ENCODE peak calls at places on chromosomes 3 and 15, in six cellular contexts. Z is sigmoid colon, B is fibroblast of mammary gland, O is fibroblast of the aortic adventitia, A is tibial nerve, L is cardiac fibroblast. E is an unnamed sample.

GRCh38 chr3:126135398-126136076 is 44.8 kb downstream of the ALDH1L1 start:
- DNase-seq in Z (peak), L (no peak), B (no peak), O (no peak), A (no peak), E (no peak)

GRCh38 chr3:45165497-45166282 is 19.5 kb upstream of the CDCP1 start:
- DNase-seq in B (no peak), L (no peak), A (no peak), O (no peak), Z (no peak), E (no peak)

GRCh38 chr3:98809561-98809960 is 46.4 kb downstream of the ST3GAL6 start:
- DNase-seq in A (no peak), L (peak), Z (no peak), B (no peak), O (no peak), E (peak)

GRCh38 chr3:15953841-15954240 is 156.1 kb upstream of the ANKRD28 start:
- DNase-seq in L (no peak), Z (no peak), O (no peak), A (no peak), B (no peak), E (no peak)

GRCh38 chr3:127970966-127971592 is 56.0 kb downstream of the KBTBD12 start:
- DNase-seq in O (peak), A (no peak), Z (no peak), B (peak), L (peak), E (peak)

GRCh38 chr3:66228707-66229106 is 7.9 kb downstream of the SLC25A26 start:
- DNase-seq in L (no peak), A (no peak), B (peak), Z (no peak), O (peak), E (no peak)

GRCh38 chr3:15470261-15470660 is 42.9 kb downstream of the EAF1 start:
- DNase-seq in L (no peak), A (no peak), O (no peak), B (no peak), Z (no peak), E (no peak)

GRCh38 chr3:37287776-37288175 is 113.4 kb upstream of the LRRFIP2 start:
- DNase-seq in L (peak), A (no peak), O (peak), Z (no peak), B (peak), E (no peak)

GRCh38 chr15:29433507-29433906 is 163.9 kb upstream of the NSMCE3 start:
- DNase-seq in A (no peak), Z (no peak), O (no peak), B (no peak), L (no peak), E (no peak)

GRCh38 chr15:73924258-73924921 is 1.9 kb upstream of the LOXL1 start:
- DNase-seq in Z (no peak), O (peak), B (peak), L (peak), A (no peak), E (peak)

GRCh38 chr3:112482675-112483074 is 16.6 kb downstream of the BTLA start:
- DNase-seq in A (no peak), Z (no peak), O (no peak), L (no peak), B (no peak), E (no peak)

GRCh38 chr15:71332605-71333004 is 217.3 kb downstream of the THSD4 start:
- DNase-seq in A (no peak), O (peak), L (no peak), Z (no peak), B (no peak), E (peak)

DNA sequence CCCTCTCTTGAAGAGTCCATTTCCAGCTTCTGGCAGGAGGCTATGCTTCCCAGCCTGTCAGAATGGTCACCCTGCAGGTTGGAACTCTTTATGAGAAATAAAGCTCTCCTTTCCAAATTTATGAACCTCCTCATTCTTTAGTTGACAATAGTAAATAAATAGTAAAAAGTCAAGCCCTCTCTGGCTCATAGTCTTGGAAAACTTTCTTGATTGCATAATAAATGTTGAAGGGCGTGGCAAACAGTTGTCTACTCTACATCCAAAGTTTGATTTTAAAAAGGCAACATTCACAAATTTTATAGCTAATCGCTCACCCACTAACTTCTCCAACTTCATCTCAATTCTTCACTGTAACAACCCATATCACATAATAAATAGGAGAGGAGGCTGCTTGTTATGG is 58.8 kb downstream of the MCF2L2 start:
- DNase-seq in L (peak), Z (no peak), B (peak), O (no peak), A (no peak), E (peak)
- H3K4me3 ChIP-seq in L (no peak), Z (no peak), B (no peak), O (no peak), A (no peak), E (no peak)

DNA sequence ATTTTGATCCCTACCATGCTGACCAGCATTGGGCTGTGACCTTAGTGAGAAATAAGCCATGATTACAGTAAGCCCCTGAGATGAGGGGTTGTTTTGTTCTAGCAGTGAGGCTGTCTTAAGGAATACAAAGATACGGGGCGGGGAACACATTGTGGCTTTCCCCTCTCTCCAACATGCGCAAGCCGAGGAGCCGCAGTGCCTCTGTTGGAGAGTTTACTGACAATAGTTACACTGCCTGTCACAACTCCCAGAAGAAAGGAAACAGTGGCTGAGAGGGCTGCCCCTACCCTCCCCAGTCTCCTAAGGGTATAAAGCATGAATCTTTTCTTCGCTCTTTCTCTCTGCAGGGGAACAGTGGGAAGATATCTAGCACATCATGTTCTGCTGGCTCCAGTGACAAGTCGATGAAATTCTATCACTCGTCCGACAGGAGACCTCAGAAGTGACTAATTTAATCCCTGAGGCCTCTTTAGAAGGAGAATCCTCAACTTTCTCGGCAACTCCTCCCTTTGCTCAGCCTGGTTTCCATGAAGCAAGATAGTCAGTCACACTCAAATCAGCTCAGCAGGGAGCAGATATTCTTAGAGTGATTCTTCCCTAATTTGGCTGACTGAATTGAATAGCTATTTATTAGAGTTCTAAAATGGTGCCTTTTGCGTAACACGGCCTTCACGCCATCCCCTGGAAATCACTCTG is 409.0 kb upstream of the PROK2 start:
- DNase-seq in Z (no peak), B (peak), A (no peak), L (no peak), O (no peak), E (peak)
- TF ChIP-seq CTCF in Z (no peak), B (no peak), A (no peak), L (no peak), O (no peak), E (no peak)

GRCh38 chr3:58989173-58989572 is 60.7 kb downstream of the CFAP20DC start:
- DNase-seq in O (peak), L (peak), Z (no peak), A (no peak), B (peak), E (peak)
- H3K4me3 ChIP-seq in O (no peak), L (no peak), Z (no peak), A (no peak), B (no peak), E (no peak)

DNA sequence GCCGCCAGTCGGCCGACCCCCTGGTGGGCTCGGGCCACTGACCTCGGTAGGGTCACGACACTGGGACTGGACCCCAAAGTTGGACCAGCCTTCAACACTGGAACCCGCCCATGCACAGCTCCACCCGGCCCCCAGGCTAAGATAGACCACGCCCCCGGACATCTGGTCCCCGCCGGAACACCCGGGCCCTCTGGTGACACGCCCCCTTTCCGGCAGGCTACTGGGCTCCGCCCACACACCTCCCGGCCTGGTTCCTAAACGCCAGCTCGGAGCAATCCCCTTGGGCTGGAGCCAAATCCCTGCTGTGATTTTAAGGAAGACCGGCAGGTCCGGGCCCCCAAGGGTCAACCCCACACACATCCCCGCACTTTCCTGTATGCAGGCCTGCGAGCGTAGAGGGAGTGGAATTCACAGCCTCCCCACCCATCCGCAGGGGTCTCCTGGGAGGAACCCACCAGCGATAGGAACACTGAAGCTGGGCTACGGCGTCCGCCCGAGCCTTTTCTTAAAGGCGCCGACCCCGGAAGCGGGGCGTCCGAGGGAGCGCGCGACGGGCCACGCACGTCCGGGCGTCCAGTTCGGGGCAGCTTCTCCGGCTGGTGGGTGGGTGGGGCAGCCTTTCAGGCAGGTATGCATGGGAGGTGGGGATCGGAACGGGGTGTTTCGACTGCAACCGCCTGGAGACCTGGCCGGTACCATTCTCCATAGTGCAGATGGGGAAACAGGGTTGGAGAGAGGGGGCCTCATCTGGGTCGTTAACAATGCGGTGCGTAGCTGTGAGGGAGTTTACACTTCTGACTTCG is at the start of gene HEMK1:
- DNase-seq in Z (peak), B (peak), O (peak), A (peak), L (peak), E (peak)
- TF ChIP-seq CTCF in Z (no peak), B (no peak), O (no peak), A (peak), L (no peak), E (no peak)

GRCh38 chr3:49170744-49171118 is 667 bp upstream of the KLHDC8B start:
- DNase-seq in Z (no peak), O (no peak), L (no peak), A (no peak), B (no peak), E (no peak)
- H3K4me3 ChIP-seq in Z (no peak), O (peak), L (peak), A (peak), B (peak), E (peak)

DNA sequence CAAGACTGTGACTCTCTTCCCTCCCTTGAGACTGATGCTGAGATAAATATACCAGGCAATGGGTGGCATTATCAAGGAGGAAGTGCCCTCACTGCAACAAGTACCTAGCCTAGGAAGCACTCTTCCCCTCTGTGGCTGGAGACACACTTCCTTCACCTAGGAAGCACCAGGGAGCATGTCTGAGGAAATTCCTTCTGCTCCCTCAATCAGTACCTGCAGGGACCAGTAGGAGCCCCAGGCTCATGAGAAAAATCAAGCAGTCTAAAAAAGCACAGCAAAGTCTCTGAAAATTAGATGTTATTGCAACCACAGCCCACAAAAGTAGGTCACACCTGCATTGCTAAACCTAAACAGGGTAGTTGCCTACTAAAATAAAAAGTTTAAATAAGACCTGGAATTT is 78.2 kb upstream of the TRPM1 start:
- DNase-seq in O (no peak), Z (no peak), A (no peak), L (no peak), B (no peak), E (no peak)
- TF ChIP-seq CTCF in O (peak), Z (no peak), A (no peak), L (no peak), B (no peak), E (no peak)

GRCh38 chr15:55494927-55495326 is 13.1 kb downstream of the DNAAF4 start:
- DNase-seq in A (no peak), Z (no peak), B (no peak), O (no peak), L (no peak), E (no peak)
- H3K4me3 ChIP-seq in A (no peak), Z (no peak), B (no peak), O (no peak), L (no peak), E (no peak)

E was measured in fibroblast of villous mesenchyme.